ENCODE peak calls at places on chromosomes 2 and 18, in four cellular contexts. One of them, this sample, is unnamed.

GRCh38 chr2:127370010-127370409 is 17.8 kb downstream of the MAP3K2 start:
- DNase-seq in GM13976: no peak
- DNase-seq in activated gamma-delta T cell treated with anti-CD3 and anti-CD28 coated beads, Interleukin-2, amount 50 U/mL, for 16 hours: no peak
- DNase-seq in CD8-positive, alpha-beta T cell: no peak
- DNase-seq in this sample: no peak

GRCh38 chr18:2482711-2483475 is 88.4 kb downstream of the METTL4 start:
- DNase-seq in CD8-positive, alpha-beta T cell: no peak
- DNase-seq in activated gamma-delta T cell treated with anti-CD3 and anti-CD28 coated beads, Interleukin-2, amount 50 U/mL, for 16 hours: no peak
- DNase-seq in GM13976: no peak
- DNase-seq in this sample: no peak

GRCh38 chr2:218648473-218649100 is 10.8 kb downstream of the ZNF142 start:
- DNase-seq in CD8-positive, alpha-beta T cell: peak; percentile 65
- DNase-seq in GM13976: peak; percentile 74
- DNase-seq in activated gamma-delta T cell treated with anti-CD3 and anti-CD28 coated beads, Interleukin-2, amount 50 U/mL, for 16 hours: no peak
- DNase-seq in this sample: peak; percentile 70

GRCh38 chr18:77990131-77990530 is 740.5 kb downstream of the GALR1 start:
- DNase-seq in CD8-positive, alpha-beta T cell: no peak
- DNase-seq in activated gamma-delta T cell treated with anti-CD3 and anti-CD28 coated beads, Interleukin-2, amount 50 U/mL, for 16 hours: no peak
- DNase-seq in GM13976: no peak
- DNase-seq in this sample: no peak

GRCh38 chr2:217110550-217110949 is 250.7 kb upstream of the TNP1 start:
- DNase-seq in GM13976: no peak
- DNase-seq in activated gamma-delta T cell treated with anti-CD3 and anti-CD28 coated beads, Interleukin-2, amount 50 U/mL, for 16 hours: no peak
- DNase-seq in CD8-positive, alpha-beta T cell: no peak
- DNase-seq in this sample: no peak

GRCh38 chr2:120926463-120927165 is 190.9 kb downstream of the GLI2 start:
- DNase-seq in activated gamma-delta T cell treated with anti-CD3 and anti-CD28 coated beads, Interleukin-2, amount 50 U/mL, for 16 hours: no peak
- DNase-seq in CD8-positive, alpha-beta T cell: no peak
- DNase-seq in GM13976: no peak
- DNase-seq in this sample: no peak

GRCh38 chr2:136238552-136239346 is 120.8 kb upstream of the CXCR4 start:
- DNase-seq in CD8-positive, alpha-beta T cell: peak; percentile 72
- DNase-seq in activated gamma-delta T cell treated with anti-CD3 and anti-CD28 coated beads, Interleukin-2, amount 50 U/mL, for 16 hours: peak; percentile 25
- DNase-seq in GM13976: peak; percentile 60
- DNase-seq in this sample: peak; percentile 61

GRCh38 chr2:192876698-192877097 is 682.0 kb upstream of the TMEFF2 start:
- DNase-seq in GM13976: no peak
- DNase-seq in CD8-positive, alpha-beta T cell: no peak
- DNase-seq in activated gamma-delta T cell treated with anti-CD3 and anti-CD28 coated beads, Interleukin-2, amount 50 U/mL, for 16 hours: no peak
- DNase-seq in this sample: no peak

GRCh38 chr2:9471212-9471611 is 3.1 kb upstream of the IAH1 start:
- DNase-seq in activated gamma-delta T cell treated with anti-CD3 and anti-CD28 coated beads, Interleukin-2, amount 50 U/mL, for 16 hours: no peak
- DNase-seq in CD8-positive, alpha-beta T cell: no peak
- DNase-seq in GM13976: no peak
- DNase-seq in this sample: no peak

GRCh38 chr18:55546873-55547704 is 40.9 kb downstream of the TCF4 start:
- DNase-seq in CD8-positive, alpha-beta T cell: no peak
- DNase-seq in activated gamma-delta T cell treated with anti-CD3 and anti-CD28 coated beads, Interleukin-2, amount 50 U/mL, for 16 hours: no peak
- DNase-seq in GM13976: no peak
- DNase-seq in this sample: no peak

GRCh38 chr2:170411660-170412059 is 233.7 kb downstream of the MYO3B start:
- DNase-seq in activated gamma-delta T cell treated with anti-CD3 and anti-CD28 coated beads, Interleukin-2, amount 50 U/mL, for 16 hours: no peak
- DNase-seq in CD8-positive, alpha-beta T cell: no peak
- DNase-seq in GM13976: no peak
- DNase-seq in this sample: no peak

GRCh38 chr2:176174382-176174834 is 14.1 kb upstream of the HOXD1 start:
- DNase-seq in GM13976: peak; percentile 25
- DNase-seq in activated gamma-delta T cell treated with anti-CD3 and anti-CD28 coated beads, Interleukin-2, amount 50 U/mL, for 16 hours: no peak
- DNase-seq in CD8-positive, alpha-beta T cell: no peak
- DNase-seq in this sample: no peak

GRCh38 chr18:31798399-31798798 is 37.7 kb upstream of the SLC25A52 start:
- DNase-seq in CD8-positive, alpha-beta T cell: no peak
- DNase-seq in activated gamma-delta T cell treated with anti-CD3 and anti-CD28 coated beads, Interleukin-2, amount 50 U/mL, for 16 hours: no peak
- DNase-seq in GM13976: no peak
- DNase-seq in this sample: no peak

GRCh38 chr18:69649678-69650077 is 249.0 kb downstream of the DOK6 start:
- DNase-seq in activated gamma-delta T cell treated with anti-CD3 and anti-CD28 coated beads, Interleukin-2, amount 50 U/mL, for 16 hours: no peak
- DNase-seq in CD8-positive, alpha-beta T cell: no peak
- DNase-seq in GM13976: no peak
- DNase-seq in this sample: no peak

GRCh38 chr18:10051877-10052631 is 138.2 kb downstream of the VAPA start:
- DNase-seq in GM13976: no peak
- DNase-seq in CD8-positive, alpha-beta T cell: no peak
- DNase-seq in activated gamma-delta T cell treated with anti-CD3 and anti-CD28 coated beads, Interleukin-2, amount 50 U/mL, for 16 hours: no peak
- DNase-seq in this sample: no peak

GRCh38 chr18:3683483-3683882 is 233.5 kb downstream of the TGIF1 start:
- DNase-seq in CD8-positive, alpha-beta T cell: no peak
- DNase-seq in GM13976: no peak
- DNase-seq in activated gamma-delta T cell treated with anti-CD3 and anti-CD28 coated beads, Interleukin-2, amount 50 U/mL, for 16 hours: no peak
- DNase-seq in this sample: no peak

GRCh38 chr2:207163815-207164747 is 1.7 kb downstream of the KLF7 start:
- DNase-seq in GM13976: no peak
- DNase-seq in CD8-positive, alpha-beta T cell: peak; percentile 55
- DNase-seq in activated gamma-delta T cell treated with anti-CD3 and anti-CD28 coated beads, Interleukin-2, amount 50 U/mL, for 16 hours: no peak
- DNase-seq in this sample: no peak

GRCh38 chr18:29749699-29750098 is 1292.8 kb downstream of the DSC3 start:
- DNase-seq in CD8-positive, alpha-beta T cell: no peak
- DNase-seq in GM13976: no peak
- DNase-seq in activated gamma-delta T cell treated with anti-CD3 and anti-CD28 coated beads, Interleukin-2, amount 50 U/mL, for 16 hours: no peak
- DNase-seq in this sample: no peak

GRCh38 chr2:174493549-174494331 is 6.9 kb upstream of the GPR155 start:
- DNase-seq in GM13976: no peak
- DNase-seq in CD8-positive, alpha-beta T cell: peak; percentile 54
- DNase-seq in activated gamma-delta T cell treated with anti-CD3 and anti-CD28 coated beads, Interleukin-2, amount 50 U/mL, for 16 hours: no peak
- DNase-seq in this sample: no peak

GRCh38 chr2:8049111-8049720 is 632.6 kb upstream of the ID2 start:
- DNase-seq in GM13976: no peak
- DNase-seq in CD8-positive, alpha-beta T cell: no peak
- DNase-seq in activated gamma-delta T cell treated with anti-CD3 and anti-CD28 coated beads, Interleukin-2, amount 50 U/mL, for 16 hours: no peak
- DNase-seq in this sample: no peak

GRCh38 chr18:21739604-21740473 is 753 bp upstream of the MIB1 start:
- DNase-seq in activated gamma-delta T cell treated with anti-CD3 and anti-CD28 coated beads, Interleukin-2, amount 50 U/mL, for 16 hours: no peak
- DNase-seq in GM13976: no peak
- DNase-seq in CD8-positive, alpha-beta T cell: no peak
- DNase-seq in this sample: no peak

GRCh38 chr2:15751477-15751876 is 159.8 kb downstream of the DDX1 start:
- DNase-seq in CD8-positive, alpha-beta T cell: no peak
- DNase-seq in activated gamma-delta T cell treated with anti-CD3 and anti-CD28 coated beads, Interleukin-2, amount 50 U/mL, for 16 hours: no peak
- DNase-seq in GM13976: no peak
- DNase-seq in this sample: no peak

GRCh38 chr2:95316466-95317122 is 19.4 kb downstream of the KCNIP3 start:
- DNase-seq in CD8-positive, alpha-beta T cell: no peak
- DNase-seq in activated gamma-delta T cell treated with anti-CD3 and anti-CD28 coated beads, Interleukin-2, amount 50 U/mL, for 16 hours: no peak
- DNase-seq in GM13976: no peak
- DNase-seq in this sample: no peak

GRCh38 chr2:143629344-143629743 is 500.1 kb downstream of the ARHGAP15 start:
- DNase-seq in CD8-positive, alpha-beta T cell: no peak
- DNase-seq in GM13976: no peak
- DNase-seq in activated gamma-delta T cell treated with anti-CD3 and anti-CD28 coated beads, Interleukin-2, amount 50 U/mL, for 16 hours: no peak
- DNase-seq in this sample: no peak

GRCh38 chr2:12771154-12771553 is 54.4 kb downstream of the TRIB2 start:
- DNase-seq in GM13976: no peak
- DNase-seq in CD8-positive, alpha-beta T cell: no peak
- DNase-seq in activated gamma-delta T cell treated with anti-CD3 and anti-CD28 coated beads, Interleukin-2, amount 50 U/mL, for 16 hours: no peak
- DNase-seq in this sample: no peak

GRCh38 chr2:121134728-121135127 is 150.3 kb downstream of the TFCP2L1 start:
- DNase-seq in CD8-positive, alpha-beta T cell: no peak
- DNase-seq in GM13976: no peak
- DNase-seq in activated gamma-delta T cell treated with anti-CD3 and anti-CD28 coated beads, Interleukin-2, amount 50 U/mL, for 16 hours: no peak
- DNase-seq in this sample: no peak

GRCh38 chr2:75592028-75592427 is 31.3 kb upstream of the EVA1A start:
- DNase-seq in CD8-positive, alpha-beta T cell: no peak
- DNase-seq in GM13976: no peak
- DNase-seq in activated gamma-delta T cell treated with anti-CD3 and anti-CD28 coated beads, Interleukin-2, amount 50 U/mL, for 16 hours: no peak
- DNase-seq in this sample: no peak

GRCh38 chr2:215601990-215602721 is 166.3 kb upstream of the FN1 start:
- DNase-seq in CD8-positive, alpha-beta T cell: no peak
- DNase-seq in GM13976: no peak
- DNase-seq in activated gamma-delta T cell treated with anti-CD3 and anti-CD28 coated beads, Interleukin-2, amount 50 U/mL, for 16 hours: no peak
- DNase-seq in this sample: no peak

GRCh38 chr18:73638709-73639108 is 508.9 kb downstream of the FBXO15 start:
- DNase-seq in CD8-positive, alpha-beta T cell: no peak
- DNase-seq in GM13976: no peak
- DNase-seq in activated gamma-delta T cell treated with anti-CD3 and anti-CD28 coated beads, Interleukin-2, amount 50 U/mL, for 16 hours: no peak
- DNase-seq in this sample: no peak

GRCh38 chr2:54897420-54898310 is 152.6 kb downstream of the RTN4 start:
- DNase-seq in CD8-positive, alpha-beta T cell: no peak
- DNase-seq in activated gamma-delta T cell treated with anti-CD3 and anti-CD28 coated beads, Interleukin-2, amount 50 U/mL, for 16 hours: no peak
- DNase-seq in GM13976: no peak
- DNase-seq in this sample: no peak

GRCh38 chr2:217919781-217920351 is 82.9 kb downstream of the TNS1 start:
- DNase-seq in GM13976: no peak
- DNase-seq in CD8-positive, alpha-beta T cell: no peak
- DNase-seq in activated gamma-delta T cell treated with anti-CD3 and anti-CD28 coated beads, Interleukin-2, amount 50 U/mL, for 16 hours: no peak
- DNase-seq in this sample: no peak

GRCh38 chr2:42314892-42315468 is 46.0 kb downstream of the COX7A2L start:
- DNase-seq in activated gamma-delta T cell treated with anti-CD3 and anti-CD28 coated beads, Interleukin-2, amount 50 U/mL, for 16 hours: no peak
- DNase-seq in GM13976: no peak
- DNase-seq in CD8-positive, alpha-beta T cell: no peak
- DNase-seq in this sample: no peak

GRCh38 chr2:224722777-224723176 is 6.6 kb upstream of the CCDC195 start:
- DNase-seq in GM13976: no peak
- DNase-seq in activated gamma-delta T cell treated with anti-CD3 and anti-CD28 coated beads, Interleukin-2, amount 50 U/mL, for 16 hours: no peak
- DNase-seq in CD8-positive, alpha-beta T cell: no peak
- DNase-seq in this sample: no peak

GRCh38 chr2:10647451-10647850 is 42.3 kb downstream of the NOL10 start:
- DNase-seq in GM13976: no peak
- DNase-seq in CD8-positive, alpha-beta T cell: no peak
- DNase-seq in activated gamma-delta T cell treated with anti-CD3 and anti-CD28 coated beads, Interleukin-2, amount 50 U/mL, for 16 hours: no peak
- DNase-seq in this sample: no peak

GRCh38 chr2:199704358-199705238 is 146.4 kb downstream of the FTCDNL1 start:
- DNase-seq in GM13976: peak; percentile 27
- DNase-seq in CD8-positive, alpha-beta T cell: no peak
- DNase-seq in activated gamma-delta T cell treated with anti-CD3 and anti-CD28 coated beads, Interleukin-2, amount 50 U/mL, for 16 hours: no peak
- DNase-seq in this sample: peak; percentile 30

This sample was measured in GM13977.